ENCODE peak calls at places on chromosomes 16 and 17, in six cellular contexts. G is CD8-positive, alpha-beta T cell; M is AG10803; V is iris pigment epithelial cell; F is head of caudate nucleus; B is T-helper 17 cell. D is an unnamed sample.
A peak's percentile ranks its signal among the peaks of the same experiment; 100 is the strongest.

GRCh38 chr17:80545499-80545826 is 825 bp downstream of the RPTOR start:
- DNase-seq in V (peak; percentile 23), G (no peak), M (peak; percentile 8), B (no peak), F (no peak), D (no peak)

GRCh38 chr17:81058263-81058871 is 23.4 kb downstream of the BAIAP2 start:
- DNase-seq in G (no peak), B (no peak), M (no peak), F (no peak), V (no peak), D (no peak)

GRCh38 chr17:65359016-65359415 is 202.4 kb downstream of the AXIN2 start:
- DNase-seq in G (no peak), B (no peak), V (peak; percentile 83), F (no peak), M (peak; percentile 77), D (peak; percentile 52)

GRCh38 chr17:57902117-57902799 is 52.4 kb upstream of the MRPS23 start:
- DNase-seq in M (no peak), G (no peak), B (no peak), V (no peak), F (no peak), D (no peak)

GRCh38 chr17:47253541-47254402 is at the start of gene ITGB3:
- DNase-seq in F (peak; percentile 65), G (peak; percentile 65), B (peak; percentile 58), V (peak; percentile 84), M (peak; percentile 77), D (peak; percentile 80)

GRCh38 chr17:8964801-8965393 is 610 bp downstream of the PIK3R5 start:
- DNase-seq in B (peak; percentile 30), F (no peak), M (no peak), V (no peak), G (peak; percentile 42), D (no peak)

GRCh38 chr17:41512789-41513547 is 5.7 kb downstream of the KRT15 start:
- DNase-seq in F (no peak), V (no peak), M (no peak), B (no peak), G (no peak), D (no peak)

GRCh38 chr16:5490499-5490898 is 392.9 kb upstream of the EEF2KMT start:
- DNase-seq in B (no peak), F (peak; percentile 73), V (no peak), M (no peak), G (no peak), D (no peak)

GRCh38 chr16:68490829-68491575 is 42.7 kb upstream of the SMPD3 start:
- DNase-seq in M (peak; percentile 18), V (peak; percentile 72), F (no peak), G (no peak), B (no peak), D (no peak)

GRCh38 chr16:30068750-30069574 is 3.4 kb downstream of the ALDOA start:
- DNase-seq in F (peak; percentile 54), V (no peak), M (no peak), B (peak; percentile 50), G (peak; percentile 61), D (peak; percentile 42)